ENCODE peak calls at places on chromosomes 11 and 22, in five cellular contexts. K is body of pancreas, H is GM23248, W is uterus, C is heart right ventricle. D is an unnamed sample. For H3K36me3 and H3K4me1, the result is how much of the 10 kb centered on the place peaks cover.

GRCh38 chr11:110447897-110448522 is 18.3 kb downstream of the FDX1 start:
- DNase-seq in K (no peak), H (no peak), W (no peak), C (no peak), D (no peak)

GRCh38 chr22:46122511-46122971 is 27.8 kb upstream of the PPARA start:
- DNase-seq in K (peak), H (peak), W (peak), C (peak), D (peak)

GRCh38 chr11:42657169-42657568 is 654.6 kb upstream of the API5 start:
- DNase-seq in K (no peak), H (no peak), W (no peak), C (no peak), D (no peak)

GRCh38 chr11:95324826-95325225 is 93.8 kb upstream of the SESN3 start:
- DNase-seq in K (no peak), H (no peak), W (no peak), C (no peak), D (no peak)

GRCh38 chr11:85806876-85807275 is 4.1 kb downstream of the SYTL2 start:
- DNase-seq in K (no peak), H (no peak), W (no peak), C (no peak), D (no peak)

GRCh38 chr11:30758012-30758411 is 171.9 kb upstream of the MPPED2 start:
- DNase-seq in K (no peak), H (peak), W (no peak), C (no peak), D (no peak)

GRCh38 chr11:34620820-34621792 is at the start of gene EHF:
- DNase-seq in K (peak), H (no peak), W (no peak), C (no peak), D (no peak)

GRCh38 chr11:68741536-68741935 is 9.8 kb downstream of the TESMIN start:
- DNase-seq in K (no peak), H (no peak), W (no peak), C (no peak), D (no peak)

GRCh38 chr11:35747638-35748037 is 85.1 kb downstream of the TRIM44 start:
- DNase-seq in K (peak), H (no peak), W (no peak), C (no peak), D (no peak)

GRCh38 chr11:16632295-16633200 is 105.9 kb upstream of the C11orf58 start:
- DNase-seq in K (no peak), H (peak), W (no peak), C (no peak), D (no peak)

GRCh38 chr22:29733362-29734322 is 13.8 kb downstream of the CABP7 start:
- DNase-seq in K (peak), H (no peak), W (no peak), C (no peak), D (no peak)

GRCh38 chr11:104061851-104062521 is 25.5 kb downstream of the DDI1 start:
- DNase-seq in K (no peak), H (peak), W (no peak), C (no peak), D (no peak)

GRCh38 chr11:119024430-119025098 is 6.0 kb downstream of the TRAPPC4 start:
- DNase-seq in K (no peak), H (no peak), W (no peak), C (peak), D (no peak)

GRCh38 chr11:35237860-35238715 is 99.1 kb downstream of the CD44 start:
- DNase-seq in K (no peak), H (no peak), W (no peak), C (peak), D (peak)

GRCh38 chr11:107565219-107565937 is at the start of gene ALKBH8:
- DNase-seq in K (peak), H (peak), W (peak), C (peak), D (no peak)

GRCh38 chr11:103364687-103365086 is 255.5 kb downstream of the DYNC2H1 start:
- DNase-seq in K (no peak), H (peak), W (no peak), C (no peak), D (no peak)

GRCh38 chr22:50198624-50199017 is 2.2 kb upstream of the SELENOO start:
- DNase-seq in K (no peak), H (no peak), W (no peak), C (no peak), D (no peak)
- H3K27ac ChIP-seq in K (no peak), H (no peak), W (no peak), C (no peak), D (no peak)

GRCh38 chr11:115325523-115325922 is 178.7 kb downstream of the CADM1 start:
- DNase-seq in K (no peak), H (no peak), W (no peak), C (no peak), D (no peak)
- H3K36me3 ChIP-seq in K (under half), H (under half), W (under half), C (under half), D (under half)

GRCh38 chr11:2909145-2909914 is 19.9 kb downstream of the PHLDA2 start:
- DNase-seq in K (no peak), H (peak), W (no peak), C (no peak), D (no peak)
- H3K4me1 ChIP-seq in K (under half), H (under half), W (under half), C (under half), D (under half)

DNA sequence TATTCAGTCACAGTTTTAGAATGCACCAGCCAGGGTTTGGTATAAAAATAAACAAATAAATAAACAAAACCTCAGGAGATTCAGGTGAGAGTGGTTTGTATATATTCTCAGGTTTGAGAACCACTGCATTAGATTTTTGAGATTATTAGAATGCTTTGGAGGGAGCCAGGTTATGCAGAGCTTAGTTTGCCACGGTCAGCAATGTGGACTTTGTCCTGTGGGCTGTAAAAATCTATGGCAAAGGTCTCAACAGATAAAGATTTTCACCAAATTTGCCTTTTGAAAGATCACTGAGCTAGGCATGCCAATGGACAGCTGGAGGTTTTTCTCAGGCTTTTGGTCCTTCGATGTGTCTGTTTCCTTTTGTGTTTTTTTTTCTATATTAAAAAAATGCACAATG is 650.1 kb upstream of the RAG2 start:
- DNase-seq in K (no peak), H (no peak), W (no peak), C (no peak), D (no peak)
- H3K27ac ChIP-seq in K (no peak), H (no peak), W (no peak), C (no peak), D (no peak)

GRCh38 chr11:44848963-44849350 is 101.7 kb downstream of the TP53I11 start:
- DNase-seq in K (no peak), H (no peak), W (no peak), C (no peak), D (no peak)
- H3K36me3 ChIP-seq in K (under half), H (under half), W (under half), C (under half), D (under half)

DNA sequence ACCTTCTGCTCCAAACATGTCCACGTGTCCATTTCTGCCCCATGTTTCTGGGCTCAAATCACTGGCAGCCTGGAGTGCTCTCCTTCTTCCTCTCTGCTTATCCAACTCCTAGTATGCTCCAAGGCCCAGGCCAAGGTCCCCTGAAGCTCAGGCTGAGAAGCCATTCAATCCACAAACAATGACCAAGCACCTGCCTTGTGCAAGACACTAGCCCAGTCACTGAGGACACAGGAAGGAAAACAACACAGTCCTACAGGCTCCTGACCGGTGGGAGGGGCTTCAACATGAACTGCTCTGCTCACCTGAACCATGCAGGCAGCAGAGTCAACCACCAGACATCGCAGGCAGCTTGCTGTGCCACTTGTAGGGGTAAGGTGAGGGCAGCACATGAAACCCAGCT is 93.6 kb downstream of the RPL27A start:
- DNase-seq in K (peak), H (no peak), W (no peak), C (no peak), D (no peak)
- H3K4me1 ChIP-seq in K (half or more), H (under half), W (under half), C (half or more), D (under half)